ENCODE peak calls at places on chromosomes 3 and 15, in ten cellular contexts. One of them, this sample, is unnamed.

GRCh38 chr3:71629289-71630252 is 46.0 kb upstream of the FOXP1 start:
- DNase-seq in AG09309: peak
- DNase-seq in NCI-H2081: no peak
- DNase-seq in cardiac fibroblast: peak
- DNase-seq in MV-4-11: peak
- DNase-seq in CD8-positive, alpha-beta memory T cell: no peak
- DNase-seq in Caki2: no peak
- DNase-seq in caudate nucleus: no peak
- DNase-seq in hypothalamus: no peak
- DNase-seq in HT1080: no peak
- DNase-seq in this sample: peak

GRCh38 chr15:91752081-91752810 is 101.3 kb upstream of the SLCO3A1 start:
- DNase-seq in CD8-positive, alpha-beta memory T cell: no peak
- DNase-seq in hypothalamus: peak
- DNase-seq in NCI-H2081: no peak
- DNase-seq in caudate nucleus: peak
- DNase-seq in cardiac fibroblast: no peak
- DNase-seq in MV-4-11: no peak
- DNase-seq in AG09309: no peak
- DNase-seq in Caki2: no peak
- DNase-seq in HT1080: no peak
- DNase-seq in this sample: no peak

GRCh38 chr3:13244695-13245449 is 171.6 kb upstream of the IQSEC1 start:
- DNase-seq in MV-4-11: peak
- DNase-seq in hypothalamus: no peak
- DNase-seq in CD8-positive, alpha-beta memory T cell: no peak
- DNase-seq in Caki2: peak
- DNase-seq in HT1080: peak
- DNase-seq in cardiac fibroblast: no peak
- DNase-seq in NCI-H2081: no peak
- DNase-seq in caudate nucleus: no peak
- DNase-seq in AG09309: no peak
- DNase-seq in this sample: no peak

GRCh38 chr3:2390926-2391532 is 292.4 kb downstream of the CNTN4 start:
- DNase-seq in CD8-positive, alpha-beta memory T cell: no peak
- DNase-seq in hypothalamus: no peak
- DNase-seq in caudate nucleus: no peak
- DNase-seq in MV-4-11: no peak
- DNase-seq in AG09309: no peak
- DNase-seq in Caki2: no peak
- DNase-seq in HT1080: no peak
- DNase-seq in cardiac fibroblast: no peak
- DNase-seq in NCI-H2081: no peak
- DNase-seq in this sample: no peak

GRCh38 chr15:62782100-62782791 is 260.3 kb upstream of the TPM1 start:
- DNase-seq in MV-4-11: peak
- DNase-seq in Caki2: peak
- DNase-seq in HT1080: peak
- DNase-seq in AG09309: no peak
- DNase-seq in hypothalamus: peak
- DNase-seq in CD8-positive, alpha-beta memory T cell: no peak
- DNase-seq in cardiac fibroblast: peak
- DNase-seq in caudate nucleus: no peak
- DNase-seq in NCI-H2081: peak
- DNase-seq in this sample: peak

GRCh38 chr3:58612825-58613224 is 35.6 kb upstream of the FAM107A start:
- DNase-seq in CD8-positive, alpha-beta memory T cell: no peak
- DNase-seq in cardiac fibroblast: no peak
- DNase-seq in NCI-H2081: no peak
- DNase-seq in MV-4-11: no peak
- DNase-seq in Caki2: no peak
- DNase-seq in HT1080: no peak
- DNase-seq in AG09309: no peak
- DNase-seq in caudate nucleus: no peak
- DNase-seq in hypothalamus: no peak
- DNase-seq in this sample: no peak

GRCh38 chr3:146881366-146881765 is 276.2 kb upstream of the PLSCR5 start:
- DNase-seq in HT1080: no peak
- DNase-seq in caudate nucleus: no peak
- DNase-seq in hypothalamus: no peak
- DNase-seq in AG09309: no peak
- DNase-seq in cardiac fibroblast: no peak
- DNase-seq in Caki2: no peak
- DNase-seq in CD8-positive, alpha-beta memory T cell: no peak
- DNase-seq in NCI-H2081: no peak
- DNase-seq in MV-4-11: no peak
- DNase-seq in this sample: no peak

GRCh38 chr15:41971893-41972340 is 440 bp downstream of the EHD4 start:
- DNase-seq in AG09309: no peak
- DNase-seq in caudate nucleus: no peak
- DNase-seq in cardiac fibroblast: no peak
- DNase-seq in NCI-H2081: no peak
- DNase-seq in HT1080: no peak
- DNase-seq in hypothalamus: no peak
- DNase-seq in MV-4-11: no peak
- DNase-seq in Caki2: no peak
- DNase-seq in CD8-positive, alpha-beta memory T cell: peak
- DNase-seq in this sample: peak

GRCh38 chr15:58331562-58331902 is 100.3 kb upstream of the LIPC start:
- DNase-seq in NCI-H2081: no peak
- DNase-seq in CD8-positive, alpha-beta memory T cell: no peak
- DNase-seq in caudate nucleus: no peak
- DNase-seq in AG09309: peak
- DNase-seq in MV-4-11: no peak
- DNase-seq in HT1080: no peak
- DNase-seq in cardiac fibroblast: no peak
- DNase-seq in Caki2: no peak
- DNase-seq in hypothalamus: no peak
- DNase-seq in this sample: no peak

GRCh38 chr3:16618721-16619120 is 13.5 kb upstream of the DAZL start:
- DNase-seq in Caki2: no peak
- DNase-seq in HT1080: peak
- DNase-seq in AG09309: peak
- DNase-seq in NCI-H2081: no peak
- DNase-seq in MV-4-11: no peak
- DNase-seq in caudate nucleus: no peak
- DNase-seq in hypothalamus: no peak
- DNase-seq in cardiac fibroblast: peak
- DNase-seq in CD8-positive, alpha-beta memory T cell: no peak
- DNase-seq in this sample: no peak

GRCh38 chr3:102660653-102661052 is 225.8 kb downstream of the ZPLD1 start:
- DNase-seq in Caki2: no peak
- DNase-seq in CD8-positive, alpha-beta memory T cell: no peak
- DNase-seq in hypothalamus: no peak
- DNase-seq in NCI-H2081: no peak
- DNase-seq in caudate nucleus: no peak
- DNase-seq in MV-4-11: no peak
- DNase-seq in HT1080: no peak
- DNase-seq in AG09309: no peak
- DNase-seq in cardiac fibroblast: no peak
- DNase-seq in this sample: no peak

GRCh38 chr15:25175789-25176615 is 221.2 kb downstream of the SNRPN start:
- DNase-seq in MV-4-11: no peak
- DNase-seq in hypothalamus: no peak
- DNase-seq in cardiac fibroblast: no peak
- DNase-seq in AG09309: no peak
- DNase-seq in Caki2: no peak
- DNase-seq in NCI-H2081: no peak
- DNase-seq in CD8-positive, alpha-beta memory T cell: no peak
- DNase-seq in caudate nucleus: no peak
- DNase-seq in HT1080: no peak
- DNase-seq in this sample: no peak

GRCh38 chr3:149967067-149967685 is 3.5 kb downstream of the PFN2 start:
- DNase-seq in MV-4-11: peak
- DNase-seq in Caki2: peak
- DNase-seq in AG09309: no peak
- DNase-seq in caudate nucleus: no peak
- DNase-seq in HT1080: peak
- DNase-seq in NCI-H2081: peak
- DNase-seq in cardiac fibroblast: peak
- DNase-seq in hypothalamus: no peak
- DNase-seq in CD8-positive, alpha-beta memory T cell: no peak
- DNase-seq in this sample: peak

GRCh38 chr15:62506217-62506805 is 341.2 kb upstream of the C2CD4B start:
- DNase-seq in cardiac fibroblast: peak
- DNase-seq in HT1080: peak
- DNase-seq in NCI-H2081: no peak
- DNase-seq in AG09309: peak
- DNase-seq in caudate nucleus: no peak
- DNase-seq in hypothalamus: no peak
- DNase-seq in Caki2: no peak
- DNase-seq in CD8-positive, alpha-beta memory T cell: no peak
- DNase-seq in MV-4-11: no peak
- DNase-seq in this sample: no peak

GRCh38 chr3:43187836-43188479 is 82.1 kb upstream of the POMGNT2 start:
- DNase-seq in HT1080: no peak
- DNase-seq in hypothalamus: no peak
- DNase-seq in NCI-H2081: no peak
- DNase-seq in AG09309: no peak
- DNase-seq in CD8-positive, alpha-beta memory T cell: no peak
- DNase-seq in cardiac fibroblast: no peak
- DNase-seq in Caki2: no peak
- DNase-seq in caudate nucleus: no peak
- DNase-seq in MV-4-11: no peak
- DNase-seq in this sample: no peak

GRCh38 chr3:107670991-107671390 is 148.2 kb downstream of the BBX start:
- DNase-seq in HT1080: no peak
- DNase-seq in NCI-H2081: no peak
- DNase-seq in caudate nucleus: no peak
- DNase-seq in MV-4-11: no peak
- DNase-seq in hypothalamus: no peak
- DNase-seq in AG09309: no peak
- DNase-seq in cardiac fibroblast: no peak
- DNase-seq in CD8-positive, alpha-beta memory T cell: no peak
- DNase-seq in Caki2: no peak
- DNase-seq in this sample: no peak

GRCh38 chr15:89115547-89115946 is 27.3 kb downstream of the ABHD2 start:
- DNase-seq in AG09309: no peak
- DNase-seq in NCI-H2081: peak
- DNase-seq in caudate nucleus: no peak
- DNase-seq in cardiac fibroblast: no peak
- DNase-seq in CD8-positive, alpha-beta memory T cell: no peak
- DNase-seq in Caki2: no peak
- DNase-seq in MV-4-11: no peak
- DNase-seq in hypothalamus: no peak
- DNase-seq in HT1080: no peak
- DNase-seq in this sample: no peak

GRCh38 chr3:54374214-54374855 is 252.0 kb downstream of the CACNA2D3 start:
- DNase-seq in Caki2: no peak
- DNase-seq in CD8-positive, alpha-beta memory T cell: no peak
- DNase-seq in HT1080: no peak
- DNase-seq in MV-4-11: no peak
- DNase-seq in caudate nucleus: no peak
- DNase-seq in AG09309: no peak
- DNase-seq in cardiac fibroblast: peak
- DNase-seq in NCI-H2081: no peak
- DNase-seq in hypothalamus: no peak
- DNase-seq in this sample: peak

GRCh38 chr3:129621626-129622417 is 15.3 kb upstream of the PLXND1 start:
- DNase-seq in cardiac fibroblast: peak
- DNase-seq in hypothalamus: no peak
- DNase-seq in MV-4-11: no peak
- DNase-seq in AG09309: no peak
- DNase-seq in CD8-positive, alpha-beta memory T cell: no peak
- DNase-seq in Caki2: no peak
- DNase-seq in HT1080: no peak
- DNase-seq in NCI-H2081: no peak
- DNase-seq in caudate nucleus: no peak
- DNase-seq in this sample: no peak

GRCh38 chr3:151398895-151399294 is 14.3 kb upstream of the P2RY12 start:
- DNase-seq in AG09309: no peak
- DNase-seq in MV-4-11: no peak
- DNase-seq in hypothalamus: no peak
- DNase-seq in CD8-positive, alpha-beta memory T cell: no peak
- DNase-seq in Caki2: no peak
- DNase-seq in HT1080: no peak
- DNase-seq in NCI-H2081: no peak
- DNase-seq in cardiac fibroblast: no peak
- DNase-seq in caudate nucleus: no peak
- DNase-seq in this sample: no peak

GRCh38 chr15:86725628-86726027 is 646.0 kb downstream of the AGBL1 start:
- DNase-seq in cardiac fibroblast: no peak
- DNase-seq in MV-4-11: no peak
- DNase-seq in AG09309: no peak
- DNase-seq in caudate nucleus: no peak
- DNase-seq in CD8-positive, alpha-beta memory T cell: no peak
- DNase-seq in Caki2: no peak
- DNase-seq in hypothalamus: no peak
- DNase-seq in NCI-H2081: no peak
- DNase-seq in HT1080: no peak
- DNase-seq in this sample: no peak

GRCh38 chr3:8914491-8914890 is 48.8 kb downstream of the RAD18 start:
- DNase-seq in caudate nucleus: no peak
- DNase-seq in hypothalamus: no peak
- DNase-seq in CD8-positive, alpha-beta memory T cell: no peak
- DNase-seq in Caki2: no peak
- DNase-seq in cardiac fibroblast: no peak
- DNase-seq in AG09309: no peak
- DNase-seq in NCI-H2081: no peak
- DNase-seq in HT1080: no peak
- DNase-seq in MV-4-11: no peak
- DNase-seq in this sample: no peak

GRCh38 chr3:196754215-196754937 is 14.7 kb downstream of the PAK2 start:
- DNase-seq in hypothalamus: no peak
- DNase-seq in cardiac fibroblast: peak
- DNase-seq in NCI-H2081: no peak
- DNase-seq in CD8-positive, alpha-beta memory T cell: no peak
- DNase-seq in Caki2: no peak
- DNase-seq in HT1080: no peak
- DNase-seq in MV-4-11: peak
- DNase-seq in AG09309: no peak
- DNase-seq in caudate nucleus: no peak
- DNase-seq in this sample: no peak

GRCh38 chr3:46386206-46386605 is 15.5 kb downstream of the CCR5 start:
- DNase-seq in AG09309: no peak
- DNase-seq in CD8-positive, alpha-beta memory T cell: no peak
- DNase-seq in hypothalamus: no peak
- DNase-seq in caudate nucleus: no peak
- DNase-seq in Caki2: peak
- DNase-seq in cardiac fibroblast: no peak
- DNase-seq in MV-4-11: peak
- DNase-seq in HT1080: peak
- DNase-seq in NCI-H2081: no peak
- DNase-seq in this sample: no peak

GRCh38 chr3:193885832-193886231 is 250.1 kb upstream of the HES1 start:
- DNase-seq in caudate nucleus: no peak
- DNase-seq in cardiac fibroblast: no peak
- DNase-seq in NCI-H2081: no peak
- DNase-seq in MV-4-11: no peak
- DNase-seq in AG09309: no peak
- DNase-seq in Caki2: peak
- DNase-seq in CD8-positive, alpha-beta memory T cell: no peak
- DNase-seq in hypothalamus: no peak
- DNase-seq in HT1080: no peak
- DNase-seq in this sample: no peak

GRCh38 chr3:133083395-133083794 is 45.2 kb downstream of the TMEM108 start:
- DNase-seq in hypothalamus: no peak
- DNase-seq in cardiac fibroblast: no peak
- DNase-seq in caudate nucleus: no peak
- DNase-seq in HT1080: no peak
- DNase-seq in CD8-positive, alpha-beta memory T cell: no peak
- DNase-seq in AG09309: no peak
- DNase-seq in Caki2: no peak
- DNase-seq in NCI-H2081: no peak
- DNase-seq in MV-4-11: no peak
- DNase-seq in this sample: no peak

GRCh38 chr3:100517276-100517675 is 24.9 kb downstream of the TMEM45A start:
- DNase-seq in caudate nucleus: no peak
- DNase-seq in CD8-positive, alpha-beta memory T cell: no peak
- DNase-seq in Caki2: no peak
- DNase-seq in AG09309: no peak
- DNase-seq in hypothalamus: no peak
- DNase-seq in MV-4-11: no peak
- DNase-seq in HT1080: no peak
- DNase-seq in NCI-H2081: no peak
- DNase-seq in cardiac fibroblast: no peak
- DNase-seq in this sample: no peak

GRCh38 chr15:65579762-65580161 is 31.2 kb downstream of the INTS14 start:
- DNase-seq in cardiac fibroblast: no peak
- DNase-seq in AG09309: no peak
- DNase-seq in caudate nucleus: no peak
- DNase-seq in NCI-H2081: no peak
- DNase-seq in hypothalamus: no peak
- DNase-seq in CD8-positive, alpha-beta memory T cell: no peak
- DNase-seq in HT1080: no peak
- DNase-seq in MV-4-11: no peak
- DNase-seq in Caki2: no peak
- DNase-seq in this sample: no peak